ENCODE peak calls at places on chromosome 2, in five cellular contexts. One of them, this sample, is unnamed.

GRCh38 chr2:100761365-100761764 is 58.6 kb upstream of the NPAS2 start:
- DNase-seq in CD8-positive, alpha-beta T cell: no peak
- DNase-seq in glutamatergic neuron: no peak
- DNase-seq in AG10803: no peak
- DNase-seq in activated T-cell treated with anti-CD3 and anti-CD28 coated beads, Interleukin-2, amount 50 U/mL, for 1 hour: no peak
- DNase-seq in this sample: no peak

GRCh38 chr2:229408982-229409381 is 137.9 kb upstream of the PID1 start:
- DNase-seq in glutamatergic neuron: no peak
- DNase-seq in CD8-positive, alpha-beta T cell: no peak
- DNase-seq in activated T-cell treated with anti-CD3 and anti-CD28 coated beads, Interleukin-2, amount 50 U/mL, for 1 hour: no peak
- DNase-seq in AG10803: no peak
- DNase-seq in this sample: no peak

GRCh38 chr2:218880749-218881594 is at the start of gene WNT10A:
- DNase-seq in glutamatergic neuron: no peak
- DNase-seq in AG10803: no peak
- DNase-seq in activated T-cell treated with anti-CD3 and anti-CD28 coated beads, Interleukin-2, amount 50 U/mL, for 1 hour: no peak
- DNase-seq in CD8-positive, alpha-beta T cell: no peak
- DNase-seq in this sample: no peak

GRCh38 chr2:31764169-31764568 is 183.4 kb upstream of the SRD5A2 start:
- DNase-seq in activated T-cell treated with anti-CD3 and anti-CD28 coated beads, Interleukin-2, amount 50 U/mL, for 1 hour: no peak
- DNase-seq in AG10803: peak
- DNase-seq in glutamatergic neuron: no peak
- DNase-seq in CD8-positive, alpha-beta T cell: no peak
- DNase-seq in this sample: no peak

GRCh38 chr2:127157651-127158460 is 50.9 kb upstream of the BIN1 start:
- DNase-seq in CD8-positive, alpha-beta T cell: no peak
- DNase-seq in activated T-cell treated with anti-CD3 and anti-CD28 coated beads, Interleukin-2, amount 50 U/mL, for 1 hour: no peak
- DNase-seq in AG10803: no peak
- DNase-seq in glutamatergic neuron: peak
- DNase-seq in this sample: no peak

GRCh38 chr2:101151141-101151858 is at the start of gene TBC1D8:
- DNase-seq in CD8-positive, alpha-beta T cell: peak
- DNase-seq in AG10803: peak
- DNase-seq in glutamatergic neuron: peak
- DNase-seq in activated T-cell treated with anti-CD3 and anti-CD28 coated beads, Interleukin-2, amount 50 U/mL, for 1 hour: peak
- DNase-seq in this sample: peak

GRCh38 chr2:13260401-13260800 is 543.7 kb downstream of the TRIB2 start:
- DNase-seq in activated T-cell treated with anti-CD3 and anti-CD28 coated beads, Interleukin-2, amount 50 U/mL, for 1 hour: no peak
- DNase-seq in AG10803: no peak
- DNase-seq in CD8-positive, alpha-beta T cell: no peak
- DNase-seq in glutamatergic neuron: no peak
- DNase-seq in this sample: no peak

GRCh38 chr2:63364866-63365265 is 223.4 kb downstream of the WDPCP start:
- DNase-seq in CD8-positive, alpha-beta T cell: no peak
- DNase-seq in glutamatergic neuron: no peak
- DNase-seq in AG10803: no peak
- DNase-seq in activated T-cell treated with anti-CD3 and anti-CD28 coated beads, Interleukin-2, amount 50 U/mL, for 1 hour: no peak
- DNase-seq in this sample: no peak

This sample was measured in occipital lobe.